ENCODE peak calls at places on chromosome 11, in four cellular contexts. X, P, R and Y are unnamed samples.

GRCh38 chr11:60647087-60647486 is 52.3 kb upstream of the MS4A8 start:
- DNase-seq in X (no peak), P (no peak), R (no peak), Y (no peak)

GRCh38 chr11:134207538-134208239 is 16.1 kb downstream of the NCAPD3 start:
- DNase-seq in X (peak; percentile 36), P (no peak), R (peak; percentile 30), Y (no peak)

GRCh38 chr11:125315088-125315740 is 150.7 kb downstream of the PKNOX2 start:
- DNase-seq in X (peak; percentile 25), P (no peak), R (peak; percentile 35), Y (no peak)

GRCh38 chr11:36499325-36499724 is 10.7 kb downstream of the TRAF6 start:
- DNase-seq in X (no peak), P (no peak), R (no peak), Y (peak; percentile 27)

GRCh38 chr11:121435796-121436511 is 16.2 kb upstream of the SORL1 start:
- DNase-seq in X (no peak), P (no peak), R (no peak), Y (no peak)

GRCh38 chr11:65119670-65119995 is 2.1 kb upstream of the ZNHIT2 start:
- DNase-seq in X (no peak), P (no peak), R (no peak), Y (no peak)

GRCh38 chr11:44568358-44568705 is 2.9 kb downstream of the CD82 start:
- DNase-seq in X (no peak), P (no peak), R (no peak), Y (no peak)

GRCh38 chr11:68935516-68936357 is 32.0 kb downstream of the IGHMBP2 start:
- DNase-seq in X (no peak), P (no peak), R (no peak), Y (no peak)

GRCh38 chr11:120710354-120711187 is 199.0 kb downstream of the GRIK4 start:
- DNase-seq in X (peak; percentile 70), P (no peak), R (no peak), Y (no peak)

GRCh38 chr11:44445500-44446340 is 119.7 kb upstream of the CD82 start:
- DNase-seq in X (no peak), P (no peak), R (no peak), Y (no peak)

GRCh38 chr11:80188228-80188627 is 747.4 kb upstream of the TENM4 start:
- DNase-seq in X (no peak), P (no peak), R (no peak), Y (no peak)

GRCh38 chr11:87739766-87740165 is 435.5 kb downstream of the RAB38 start:
- DNase-seq in X (no peak), P (no peak), R (no peak), Y (no peak)

GRCh38 chr11:19962795-19963163 is 197.5 kb downstream of the DBX1 start:
- DNase-seq in X (peak; percentile 70), P (no peak), R (no peak), Y (no peak)

GRCh38 chr11:43985386-43985752 is 42.9 kb downstream of the C11orf96 start:
- DNase-seq in X (no peak), P (no peak), R (no peak), Y (no peak)

GRCh38 chr11:11976476-11977187 is 31.8 kb downstream of the DKK3 start:
- DNase-seq in X (no peak), P (no peak), R (no peak), Y (no peak)

GRCh38 chr11:123221611-123222010 is 26.6 kb upstream of the CLMP start:
- DNase-seq in X (no peak), P (no peak), R (no peak), Y (no peak)

GRCh38 chr11:116986521-116987105 is 111.6 kb downstream of the SIK3 start:
- DNase-seq in X (peak; percentile 88), P (no peak), R (peak; percentile 58), Y (peak; percentile 75)

GRCh38 chr11:85930879-85931366 is 75.7 kb downstream of the CCDC83 start:
- DNase-seq in X (no peak), P (no peak), R (no peak), Y (no peak)

GRCh38 chr11:84136926-84137325 is 850.8 kb upstream of the CCDC90B start:
- DNase-seq in X (no peak), P (no peak), R (no peak), Y (peak; percentile 10)

GRCh38 chr11:59429924-59430516 is 3.8 kb upstream of the OR5A2 start:
- DNase-seq in X (peak; percentile 68), P (no peak), R (peak; percentile 66), Y (peak; percentile 76)

GRCh38 chr11:9535189-9535781 is 38.2 kb upstream of the WEE1 start:
- DNase-seq in X (peak; percentile 87), P (no peak), R (peak; percentile 46), Y (peak; percentile 62)